ENCODE peak calls at places on chromosome 19, in four cellular contexts. One of them, this sample, is unnamed.

GRCh38 chr19:43799502-43800142 is 2.6 kb downstream of the LYPD5 start:
- DNase-seq in K562: peak; percentile 32
- DNase-seq in GM12878: no peak
- DNase-seq in HepG2: no peak
- DNase-seq in this sample: no peak

GRCh38 chr19:4587527-4587926 is 28.0 kb upstream of the SEMA6B start:
- DNase-seq in K562: no peak
- DNase-seq in GM12878: no peak
- DNase-seq in HepG2: no peak
- DNase-seq in this sample: no peak

GRCh38 chr19:41734585-41734984 is 20.7 kb upstream of the CEACAM6 start:
- DNase-seq in K562: no peak
- DNase-seq in GM12878: no peak
- DNase-seq in HepG2: no peak
- DNase-seq in this sample: no peak

GRCh38 chr19:14563989-14564650 is 7.7 kb downstream of the NDUFB7 start:
- DNase-seq in K562: peak; percentile 90
- DNase-seq in GM12878: no peak
- DNase-seq in HepG2: no peak
- DNase-seq in this sample: peak; percentile 83

GRCh38 chr19:53157601-53158000 is 1.3 kb downstream of the ZNF347 start:
- DNase-seq in K562: peak; percentile 45
- DNase-seq in GM12878: no peak
- DNase-seq in HepG2: no peak
- DNase-seq in this sample: peak; percentile 47

GRCh38 chr19:32373614-32374295 is 28.3 kb downstream of the ZNF507 start:
- DNase-seq in K562: peak; percentile 91
- DNase-seq in GM12878: no peak
- DNase-seq in HepG2: peak; percentile 100
- DNase-seq in this sample: no peak

GRCh38 chr19:37933965-37934364 is 27.0 kb downstream of the SIPA1L3 start:
- DNase-seq in K562: no peak
- DNase-seq in GM12878: no peak
- DNase-seq in HepG2: peak; percentile 90
- DNase-seq in this sample: no peak

GRCh38 chr19:1455336-1456120 is 5.6 kb downstream of the APC2 start:
- DNase-seq in K562: peak; percentile 92
- DNase-seq in GM12878: no peak
- DNase-seq in HepG2: peak; percentile 76
- DNase-seq in this sample: peak; percentile 97

GRCh38 chr19:50025794-50026549 is at the start of gene ZNF473:
- DNase-seq in K562: peak; percentile 96
- DNase-seq in GM12878: no peak
- DNase-seq in HepG2: peak; percentile 92
- DNase-seq in this sample: peak; percentile 77

GRCh38 chr19:482186-483041 is 13.9 kb upstream of the MADCAM1 start:
- DNase-seq in K562: peak; percentile 6
- DNase-seq in GM12878: no peak
- DNase-seq in HepG2: no peak
- DNase-seq in this sample: no peak

GRCh38 chr19:19115954-19116353 is 22.3 kb downstream of the TMEM161A start:
- DNase-seq in K562: peak; percentile 73
- DNase-seq in GM12878: no peak
- DNase-seq in HepG2: peak; percentile 45
- DNase-seq in this sample: no peak
- TF ChIP-seq CBX5 in K562: no peak
- TF ChIP-seq CBX5 in GM12878: no peak
- TF ChIP-seq CBX5 in HepG2: no peak
- TF ChIP-seq CBX5 in this sample: no peak

GRCh38 chr19:21474671-21475181 is 30.7 kb upstream of the ZNF429 start:
- DNase-seq in K562: no peak
- DNase-seq in GM12878: no peak
- DNase-seq in HepG2: no peak
- DNase-seq in this sample: no peak
- TF ChIP-seq CBX5 in K562: no peak
- TF ChIP-seq CBX5 in GM12878: no peak
- TF ChIP-seq CBX5 in HepG2: no peak
- TF ChIP-seq CBX5 in this sample: no peak

DNA sequence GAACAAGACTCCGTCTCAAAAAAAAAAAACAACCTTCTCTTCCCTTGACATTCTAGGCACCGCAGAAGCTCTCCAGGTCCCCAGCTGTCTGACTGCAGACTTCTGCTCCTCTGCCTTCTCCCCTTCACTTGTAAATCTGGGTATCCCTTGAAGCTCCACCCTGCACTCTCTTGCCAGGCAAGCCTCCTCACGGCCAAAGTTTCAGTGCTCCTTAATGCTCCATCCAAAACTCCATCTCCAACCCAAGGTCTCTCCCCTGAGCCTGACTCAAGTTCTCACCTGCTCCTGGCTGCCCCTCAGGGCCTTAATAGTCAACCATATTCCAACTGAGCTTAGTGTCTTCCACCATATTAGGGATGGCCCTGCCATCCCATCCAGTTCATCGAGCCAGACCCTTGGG is 1.4 kb upstream of the CLDND2 start:
- DNase-seq in K562: no peak
- DNase-seq in GM12878: no peak
- DNase-seq in HepG2: no peak
- DNase-seq in this sample: no peak
- TF ChIP-seq CBX5 in K562: no peak
- TF ChIP-seq CBX5 in GM12878: no peak
- TF ChIP-seq CBX5 in HepG2: no peak
- TF ChIP-seq CBX5 in this sample: no peak

DNA sequence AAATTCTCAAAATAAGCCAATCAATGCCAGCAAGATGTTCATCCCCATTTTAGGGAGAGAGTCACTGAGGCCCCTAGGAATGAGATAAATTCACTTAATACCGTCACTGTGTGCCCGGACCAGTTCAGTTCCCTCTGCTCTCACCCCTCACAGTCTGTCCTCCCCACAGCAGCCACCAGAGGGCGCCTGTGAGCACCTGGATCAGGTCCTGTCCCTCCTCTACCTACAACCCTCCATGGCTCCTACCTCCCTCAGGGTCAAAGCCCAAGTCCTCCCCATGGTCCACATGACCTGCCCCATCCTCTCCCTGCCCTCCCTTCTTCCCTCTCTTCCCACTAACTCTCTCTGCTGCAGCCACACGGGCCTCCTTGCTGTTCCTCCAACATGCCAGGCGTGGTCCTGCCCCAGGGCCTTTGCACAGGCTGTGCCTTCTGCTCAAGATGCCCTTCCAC is 42.0 kb upstream of the NFIC start:
- DNase-seq in K562: peak; percentile 79
- DNase-seq in GM12878: no peak
- DNase-seq in HepG2: peak; percentile 52
- DNase-seq in this sample: no peak
- TF ChIP-seq CBX5 in K562: no peak
- TF ChIP-seq CBX5 in GM12878: no peak
- TF ChIP-seq CBX5 in HepG2: no peak
- TF ChIP-seq CBX5 in this sample: no peak

DNA sequence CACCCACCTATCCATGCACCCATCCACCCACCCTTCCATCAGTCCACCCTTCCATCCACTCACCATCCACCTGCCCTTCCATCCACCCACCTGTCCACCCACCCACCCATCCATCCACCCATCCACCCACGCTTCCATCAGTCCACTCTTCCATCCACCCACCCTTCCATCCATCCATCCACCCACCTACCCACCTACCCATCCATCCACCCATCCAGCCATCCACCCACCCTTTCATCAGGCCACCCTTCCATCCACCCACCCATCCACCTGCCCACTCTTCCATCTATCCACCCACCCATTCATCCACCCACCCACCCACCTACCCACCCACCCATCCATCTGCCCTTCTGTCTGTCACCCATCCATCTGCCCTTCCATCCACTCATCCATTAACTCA is 17.0 kb downstream of the KLHL26 start:
- DNase-seq in K562: no peak
- DNase-seq in GM12878: no peak
- DNase-seq in HepG2: no peak
- DNase-seq in this sample: no peak
- TF ChIP-seq CBX5 in K562: no peak
- TF ChIP-seq CBX5 in GM12878: no peak
- TF ChIP-seq CBX5 in HepG2: no peak
- TF ChIP-seq CBX5 in this sample: no peak

GRCh38 chr19:46660601-46661019 is 372 bp downstream of the DACT3 start:
- DNase-seq in K562: peak; percentile 32
- DNase-seq in GM12878: no peak
- DNase-seq in HepG2: no peak
- DNase-seq in this sample: no peak
- TF ChIP-seq CBX5 in K562: no peak
- TF ChIP-seq CBX5 in GM12878: no peak
- TF ChIP-seq CBX5 in HepG2: no peak
- TF ChIP-seq CBX5 in this sample: no peak

DNA sequence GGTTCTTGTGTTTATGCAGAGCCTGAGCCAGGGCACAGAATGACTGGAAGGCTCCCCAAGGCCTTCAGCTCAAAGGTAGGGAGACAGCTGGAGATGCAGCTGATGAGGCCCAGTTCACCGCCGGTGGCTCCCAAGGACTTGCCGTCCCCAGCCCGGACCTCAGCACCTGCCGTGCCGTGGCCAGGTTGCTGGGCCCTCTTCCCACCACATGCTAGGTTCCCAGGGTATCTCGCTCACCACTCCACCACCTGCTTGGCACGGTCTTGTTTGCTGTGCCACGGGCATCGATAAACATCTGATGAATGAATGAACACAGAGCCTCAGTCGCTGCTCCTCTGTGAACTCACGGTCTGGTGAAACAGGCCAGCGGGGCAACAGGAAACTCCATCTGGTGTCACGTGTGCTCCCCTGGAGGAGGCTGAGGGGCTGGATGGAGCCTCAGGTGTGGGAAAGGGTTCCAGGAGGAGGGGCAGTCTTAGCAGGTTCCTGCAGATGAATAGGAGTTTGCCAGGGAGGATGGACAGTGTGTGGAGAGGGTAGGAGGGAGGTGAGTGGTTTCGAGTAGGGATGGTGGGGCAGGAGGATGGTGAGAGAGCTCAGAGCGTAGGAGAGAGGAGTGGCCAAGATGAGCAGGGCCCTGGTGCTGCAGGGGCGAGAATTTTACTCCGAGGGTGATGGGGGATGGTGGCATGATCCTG is 3.6 kb upstream of the KLK14 start:
- DNase-seq in K562: no peak
- DNase-seq in GM12878: no peak
- DNase-seq in HepG2: no peak
- DNase-seq in this sample: no peak
- TF ChIP-seq CBX5 in K562: no peak
- TF ChIP-seq CBX5 in GM12878: no peak
- TF ChIP-seq CBX5 in HepG2: no peak
- TF ChIP-seq CBX5 in this sample: no peak

This sample was measured in H1.